ENCODE peak calls at places on chromosomes 11 and 22, in seven cellular contexts. One of them, this sample, is unnamed.

GRCh38 chr11:96102664-96103068 is 178.8 kb upstream of the MTMR2 start:
- DNase-seq in CD14-positive monocyte: no peak
- DNase-seq in sigmoid colon: no peak
- DNase-seq in A549: peak
- DNase-seq in PC-9: no peak
- DNase-seq in astrocyte of the spinal cord: peak
- DNase-seq in right lobe of liver: no peak
- DNase-seq in this sample: no peak

GRCh38 chr11:57656936-57657289 is 649 bp upstream of the CLP1 start:
- DNase-seq in A549: no peak
- DNase-seq in PC-9: no peak
- DNase-seq in astrocyte of the spinal cord: no peak
- DNase-seq in right lobe of liver: no peak
- DNase-seq in CD14-positive monocyte: no peak
- DNase-seq in sigmoid colon: no peak
- DNase-seq in this sample: no peak

GRCh38 chr22:49190816-49191505 is 636.7 kb downstream of the BRD1 start:
- DNase-seq in CD14-positive monocyte: no peak
- DNase-seq in sigmoid colon: no peak
- DNase-seq in PC-9: no peak
- DNase-seq in right lobe of liver: no peak
- DNase-seq in astrocyte of the spinal cord: no peak
- DNase-seq in A549: no peak
- DNase-seq in this sample: no peak

GRCh38 chr22:30245985-30246901 is at the start of gene LIF:
- DNase-seq in right lobe of liver: no peak
- DNase-seq in PC-9: no peak
- DNase-seq in A549: no peak
- DNase-seq in CD14-positive monocyte: no peak
- DNase-seq in astrocyte of the spinal cord: peak
- DNase-seq in sigmoid colon: no peak
- DNase-seq in this sample: no peak

GRCh38 chr11:64534950-64535349 is 56.1 kb upstream of the SLC22A12 start:
- DNase-seq in CD14-positive monocyte: no peak
- DNase-seq in A549: no peak
- DNase-seq in right lobe of liver: no peak
- DNase-seq in PC-9: no peak
- DNase-seq in astrocyte of the spinal cord: no peak
- DNase-seq in sigmoid colon: no peak
- DNase-seq in this sample: no peak

GRCh38 chr11:128670631-128671030 is 23.2 kb upstream of the FLI1 start:
- DNase-seq in A549: no peak
- DNase-seq in PC-9: no peak
- DNase-seq in sigmoid colon: no peak
- DNase-seq in astrocyte of the spinal cord: no peak
- DNase-seq in right lobe of liver: no peak
- DNase-seq in CD14-positive monocyte: no peak
- DNase-seq in this sample: no peak

GRCh38 chr11:107526197-107526596 is 39.3 kb downstream of the ALKBH8 start:
- DNase-seq in astrocyte of the spinal cord: no peak
- DNase-seq in sigmoid colon: no peak
- DNase-seq in CD14-positive monocyte: no peak
- DNase-seq in right lobe of liver: no peak
- DNase-seq in PC-9: no peak
- DNase-seq in A549: no peak
- DNase-seq in this sample: no peak

GRCh38 chr22:38957808-38958207 is 399 bp downstream of the APOBEC3A start:
- DNase-seq in sigmoid colon: no peak
- DNase-seq in astrocyte of the spinal cord: no peak
- DNase-seq in PC-9: no peak
- DNase-seq in A549: no peak
- DNase-seq in right lobe of liver: no peak
- DNase-seq in CD14-positive monocyte: no peak
- DNase-seq in this sample: no peak

GRCh38 chr11:26974068-26974790 is 19.7 kb upstream of the FIBIN start:
- DNase-seq in sigmoid colon: no peak
- DNase-seq in PC-9: no peak
- DNase-seq in astrocyte of the spinal cord: peak
- DNase-seq in CD14-positive monocyte: no peak
- DNase-seq in right lobe of liver: no peak
- DNase-seq in A549: no peak
- DNase-seq in this sample: no peak

GRCh38 chr22:50139843-50140415 is 30.6 kb upstream of the PANX2 start:
- DNase-seq in right lobe of liver: no peak
- DNase-seq in PC-9: no peak
- DNase-seq in sigmoid colon: no peak
- DNase-seq in A549: no peak
- DNase-seq in CD14-positive monocyte: no peak
- DNase-seq in astrocyte of the spinal cord: no peak
- DNase-seq in this sample: no peak

GRCh38 chr11:65780770-65781151 is at the start of gene AP5B1:
- DNase-seq in CD14-positive monocyte: peak
- DNase-seq in sigmoid colon: peak
- DNase-seq in astrocyte of the spinal cord: peak
- DNase-seq in PC-9: peak
- DNase-seq in right lobe of liver: peak
- DNase-seq in A549: peak
- DNase-seq in this sample: peak

GRCh38 chr11:19237813-19238212 is 2.9 kb downstream of the E2F8 start:
- DNase-seq in astrocyte of the spinal cord: no peak
- DNase-seq in CD14-positive monocyte: no peak
- DNase-seq in right lobe of liver: no peak
- DNase-seq in A549: no peak
- DNase-seq in PC-9: no peak
- DNase-seq in sigmoid colon: no peak
- DNase-seq in this sample: no peak

GRCh38 chr22:19097518-19097917 is 24.7 kb downstream of the DGCR2 start:
- DNase-seq in CD14-positive monocyte: no peak
- DNase-seq in right lobe of liver: peak
- DNase-seq in sigmoid colon: peak
- DNase-seq in A549: no peak
- DNase-seq in astrocyte of the spinal cord: no peak
- DNase-seq in PC-9: no peak
- DNase-seq in this sample: no peak

GRCh38 chr11:2507945-2508749 is 63.3 kb downstream of the KCNQ1 start:
- DNase-seq in right lobe of liver: no peak
- DNase-seq in A549: no peak
- DNase-seq in astrocyte of the spinal cord: no peak
- DNase-seq in CD14-positive monocyte: no peak
- DNase-seq in sigmoid colon: peak
- DNase-seq in PC-9: no peak
- DNase-seq in this sample: peak

GRCh38 chr11:68040121-68040956 is 1.5 kb downstream of the TCIRG1 start:
- DNase-seq in CD14-positive monocyte: peak
- DNase-seq in A549: peak
- DNase-seq in sigmoid colon: peak
- DNase-seq in PC-9: peak
- DNase-seq in right lobe of liver: peak
- DNase-seq in astrocyte of the spinal cord: peak
- DNase-seq in this sample: peak

GRCh38 chr11:68471360-68472340 is 11.1 kb downstream of the PPP6R3 start:
- DNase-seq in astrocyte of the spinal cord: peak
- DNase-seq in A549: no peak
- DNase-seq in PC-9: no peak
- DNase-seq in right lobe of liver: no peak
- DNase-seq in CD14-positive monocyte: no peak
- DNase-seq in sigmoid colon: no peak
- DNase-seq in this sample: no peak

DNA sequence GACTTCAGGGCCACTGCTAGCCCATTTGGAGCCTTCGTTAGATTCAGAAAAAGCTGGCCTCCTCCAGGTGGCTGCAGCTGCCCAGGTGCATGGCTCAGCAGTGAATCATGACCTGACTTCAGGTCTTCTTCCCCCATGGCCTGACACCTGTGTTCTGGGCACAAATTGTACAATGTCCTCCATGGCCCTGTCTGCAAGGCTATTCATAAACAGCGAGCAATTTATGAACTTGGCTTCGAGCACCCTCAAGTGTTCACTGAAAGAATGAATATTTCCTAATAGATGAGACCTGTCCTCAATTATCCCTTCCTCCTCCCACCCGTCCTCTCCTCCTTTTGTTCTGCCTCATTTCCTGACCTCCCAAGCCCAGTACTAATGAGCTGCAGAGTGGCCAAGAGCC is 12.2 kb upstream of the VPS37C start:
- DNase-seq in sigmoid colon: peak
- DNase-seq in A549: peak
- DNase-seq in PC-9: peak
- DNase-seq in right lobe of liver: no peak
- DNase-seq in astrocyte of the spinal cord: no peak
- DNase-seq in CD14-positive monocyte: no peak
- DNase-seq in this sample: no peak
- TF ChIP-seq CTCF in sigmoid colon: no peak
- TF ChIP-seq CTCF in A549: peak
- TF ChIP-seq CTCF in PC-9: peak
- TF ChIP-seq CTCF in right lobe of liver: no peak
- TF ChIP-seq CTCF in astrocyte of the spinal cord: no peak
- TF ChIP-seq CTCF in CD14-positive monocyte: no peak
- TF ChIP-seq CTCF in this sample: no peak

GRCh38 chr11:125114518-125114917 is 3.1 kb upstream of the TMEM218 start:
- DNase-seq in right lobe of liver: no peak
- DNase-seq in sigmoid colon: no peak
- DNase-seq in CD14-positive monocyte: no peak
- DNase-seq in PC-9: no peak
- DNase-seq in astrocyte of the spinal cord: no peak
- DNase-seq in A549: peak
- DNase-seq in this sample: no peak
- TF ChIP-seq CTCF in right lobe of liver: no peak
- TF ChIP-seq CTCF in sigmoid colon: no peak
- TF ChIP-seq CTCF in CD14-positive monocyte: peak
- TF ChIP-seq CTCF in PC-9: peak
- TF ChIP-seq CTCF in astrocyte of the spinal cord: peak
- TF ChIP-seq CTCF in A549: no peak
- TF ChIP-seq CTCF in this sample: no peak

GRCh38 chr22:37259540-37260029 is 15.5 kb upstream of the RAC2 start:
- DNase-seq in PC-9: peak
- DNase-seq in CD14-positive monocyte: no peak
- DNase-seq in sigmoid colon: no peak
- DNase-seq in right lobe of liver: no peak
- DNase-seq in astrocyte of the spinal cord: peak
- DNase-seq in A549: peak
- DNase-seq in this sample: no peak
- TF ChIP-seq CTCF in PC-9: peak
- TF ChIP-seq CTCF in CD14-positive monocyte: peak
- TF ChIP-seq CTCF in sigmoid colon: no peak
- TF ChIP-seq CTCF in right lobe of liver: peak
- TF ChIP-seq CTCF in astrocyte of the spinal cord: peak
- TF ChIP-seq CTCF in A549: peak
- TF ChIP-seq CTCF in this sample: no peak

DNA sequence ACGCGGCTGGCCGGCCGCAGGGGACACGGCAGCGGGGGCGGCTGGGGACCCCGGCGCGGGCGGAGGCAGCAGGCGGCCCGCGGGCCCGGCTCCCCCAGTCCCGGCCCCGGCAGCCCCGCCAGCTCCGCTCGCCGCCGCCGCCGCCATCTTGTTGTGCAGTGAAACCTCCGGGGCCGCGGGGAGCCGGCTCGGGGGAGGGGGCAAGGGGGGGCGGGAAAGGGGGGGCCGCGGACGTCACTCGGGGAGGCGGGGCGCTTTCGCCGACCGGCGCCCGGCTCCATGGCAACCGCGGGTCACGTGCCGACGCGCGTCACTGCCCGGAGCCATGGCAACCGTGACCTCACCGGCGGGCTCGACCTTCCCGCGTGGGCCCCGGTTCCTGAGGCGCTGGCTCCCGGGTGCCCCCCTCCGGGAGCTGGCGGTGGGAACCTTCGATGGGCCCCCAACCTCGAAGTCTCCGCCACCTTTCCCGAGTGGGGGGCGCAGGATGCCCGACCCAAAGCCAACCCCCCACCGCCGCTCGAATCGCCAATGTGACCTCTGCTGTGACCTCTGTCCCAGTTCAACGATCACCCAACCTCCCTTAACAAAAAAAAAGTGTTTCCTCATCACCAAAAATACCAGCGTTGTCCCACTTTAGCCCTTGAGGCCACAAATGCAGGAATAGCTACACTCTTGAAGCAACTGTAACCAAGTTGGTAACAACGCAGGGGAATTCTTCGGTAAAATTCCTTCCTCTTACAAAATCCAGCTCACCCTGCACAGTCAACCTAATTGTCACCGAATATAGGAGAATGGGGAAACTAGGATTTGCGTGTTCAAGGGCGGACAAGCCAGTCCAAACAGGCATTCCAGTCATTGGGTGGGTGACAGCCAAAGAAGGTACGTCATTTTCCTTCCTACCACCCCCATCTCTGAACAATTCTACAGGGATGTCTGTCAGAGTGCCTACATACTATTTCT is at the start of gene SIK3:
- DNase-seq in A549: peak
- DNase-seq in sigmoid colon: peak
- DNase-seq in astrocyte of the spinal cord: peak
- DNase-seq in CD14-positive monocyte: peak
- DNase-seq in PC-9: peak
- DNase-seq in right lobe of liver: peak
- DNase-seq in this sample: peak
- TF ChIP-seq CTCF in A549: no peak
- TF ChIP-seq CTCF in sigmoid colon: no peak
- TF ChIP-seq CTCF in astrocyte of the spinal cord: peak
- TF ChIP-seq CTCF in CD14-positive monocyte: peak
- TF ChIP-seq CTCF in PC-9: peak
- TF ChIP-seq CTCF in right lobe of liver: peak
- TF ChIP-seq CTCF in this sample: no peak

DNA sequence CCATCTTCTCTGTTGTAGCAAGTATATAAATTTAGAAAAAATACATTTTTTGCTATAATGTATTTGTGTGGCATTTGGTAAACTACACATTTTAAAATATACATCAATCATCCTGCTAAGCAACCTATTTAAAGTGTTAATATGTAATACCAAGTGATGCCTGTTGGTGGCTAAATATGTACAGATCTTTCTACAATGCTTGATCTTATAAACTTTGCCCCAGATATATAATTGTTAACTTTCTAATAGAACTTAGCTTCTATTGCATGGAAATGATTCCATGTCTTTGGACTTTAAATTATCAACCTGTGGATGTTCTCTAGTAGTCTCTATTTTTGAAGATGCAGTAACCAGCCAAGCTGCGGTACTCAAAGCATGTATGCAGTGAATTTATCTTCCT is 1260.4 kb upstream of the RAG2 start:
- DNase-seq in PC-9: no peak
- DNase-seq in A549: no peak
- DNase-seq in sigmoid colon: no peak
- DNase-seq in right lobe of liver: no peak
- DNase-seq in CD14-positive monocyte: no peak
- DNase-seq in astrocyte of the spinal cord: no peak
- DNase-seq in this sample: no peak
- TF ChIP-seq CTCF in PC-9: peak
- TF ChIP-seq CTCF in A549: no peak
- TF ChIP-seq CTCF in sigmoid colon: no peak
- TF ChIP-seq CTCF in right lobe of liver: no peak
- TF ChIP-seq CTCF in CD14-positive monocyte: no peak
- TF ChIP-seq CTCF in astrocyte of the spinal cord: peak
- TF ChIP-seq CTCF in this sample: no peak

This sample was measured in activated B cell treated with CpG ODN at 0.5 μM for 24 hours.